ENCODE peak calls at places on chromosomes 12 and 14, in five cellular contexts. Y is AG20443; O is activated T-cell treated with anti-CD3 and anti-CD28 coated beads, Interleukin-2, amount 50 U/mL, for 48 hours; D is anterior cingulate cortex; M is HT1080. A is an unnamed sample.

GRCh38 chr14:59254911-59255545 is 66.6 kb downstream of the DAAM1 start:
- DNase-seq in M (no peak), D (no peak), O (no peak), Y (peak), A (no peak)

GRCh38 chr14:101821528-101821927 is 60.0 kb downstream of the PPP2R5C start:
- DNase-seq in Y (no peak), O (peak), M (no peak), D (no peak), A (no peak)

GRCh38 chr12:25997401-25997973 is 39.0 kb downstream of the RASSF8 start:
- DNase-seq in O (no peak), M (peak), Y (peak), D (no peak), A (peak)

GRCh38 chr14:33618361-33619095 is 332.3 kb downstream of the EGLN3 start:
- DNase-seq in O (no peak), M (no peak), D (no peak), Y (no peak), A (no peak)

GRCh38 chr14:105627701-105628100 is 101.3 kb downstream of the TMEM121 start:
- DNase-seq in Y (no peak), O (no peak), D (no peak), M (no peak), A (no peak)

GRCh38 chr14:78202178-78202577 is 32.0 kb downstream of the NRXN3 start:
- DNase-seq in O (no peak), D (no peak), M (no peak), Y (no peak), A (no peak)

GRCh38 chr12:95547522-95548055 is 3.7 kb downstream of the USP44 start:
- DNase-seq in Y (peak), M (no peak), O (no peak), D (no peak), A (peak)

GRCh38 chr14:56299306-56299984 is 181.2 kb downstream of the PELI2 start:
- DNase-seq in O (no peak), D (no peak), Y (no peak), M (no peak), A (peak)

GRCh38 chr12:46609281-46609623 is 216.5 kb downstream of the SLC38A4 start:
- DNase-seq in O (no peak), D (no peak), Y (no peak), M (no peak), A (no peak)

GRCh38 chr12:106342397-106343212 is 14.9 kb upstream of the POLR3B start:
- DNase-seq in Y (peak), M (peak), D (no peak), O (no peak), A (peak)

GRCh38 chr14:58160561-58160960 is 8.5 kb upstream of the ARMH4 start:
- DNase-seq in O (no peak), M (no peak), D (no peak), Y (no peak), A (no peak)

GRCh38 chr12:49126852-49127763 is 4.1 kb downstream of the TUBA1B start:
- DNase-seq in D (no peak), M (peak), O (peak), Y (no peak), A (peak)

GRCh38 chr12:64560395-64561301 is 49.6 kb upstream of the RASSF3 start:
- DNase-seq in D (no peak), Y (peak), O (no peak), M (peak), A (peak)

GRCh38 chr12:56836800-56837663 is 73.9 kb downstream of the HSD17B6 start:
- DNase-seq in M (peak), O (peak), D (no peak), Y (peak), A (peak)

GRCh38 chr12:95318071-95318545 is 100.5 kb downstream of the VEZT start:
- DNase-seq in M (peak), D (no peak), O (no peak), Y (no peak), A (peak)

GRCh38 chr12:10205251-10205807 is 7.3 kb upstream of the GABARAPL1 start:
- DNase-seq in Y (peak), O (no peak), D (no peak), M (peak), A (no peak)

GRCh38 chr12:76706099-76706498 is 57.8 kb upstream of the ZDHHC17 start:
- DNase-seq in M (peak), D (no peak), O (no peak), Y (no peak), A (no peak)

GRCh38 chr14:55309761-55310365 is 38.6 kb downstream of the FBXO34 start:
- DNase-seq in M (no peak), D (no peak), Y (no peak), O (no peak), A (no peak)

GRCh38 chr12:50790081-50790480 is 26.2 kb downstream of the ATF1 start:
- DNase-seq in D (no peak), O (no peak), Y (no peak), M (no peak), A (no peak)

GRCh38 chr12:71710276-71711125 is 24.6 kb downstream of the TMEM19 start:
- DNase-seq in D (no peak), M (peak), O (no peak), Y (peak), A (peak)